ENCODE peak calls at places on chromosomes 16 and 17, in eight cellular contexts. One of them, this sample, is unnamed. For H3K4me1, the result is how much of the 10 kb centered on the place peaks cover.

GRCh38 chr16:75996491-75996890 is 270.2 kb upstream of the CPHXL start:
- DNase-seq in pancreas: no peak
- DNase-seq in heart left ventricle: no peak
- DNase-seq in lower lobe of right lung: no peak
- DNase-seq in CD8-positive, alpha-beta memory T cell: no peak
- DNase-seq in tibial artery: no peak
- DNase-seq in body of pancreas: no peak
- DNase-seq in left lung: no peak
- DNase-seq in this sample: no peak

GRCh38 chr16:50153648-50154368 is 702 bp downstream of the TENT4B start:
- DNase-seq in left lung: peak
- DNase-seq in heart left ventricle: peak
- DNase-seq in CD8-positive, alpha-beta memory T cell: no peak
- DNase-seq in lower lobe of right lung: peak
- DNase-seq in tibial artery: peak
- DNase-seq in body of pancreas: peak
- DNase-seq in pancreas: peak
- DNase-seq in this sample: no peak

GRCh38 chr16:75621170-75621477 is 2.0 kb downstream of the ADAT1 start:
- DNase-seq in heart left ventricle: no peak
- DNase-seq in lower lobe of right lung: no peak
- DNase-seq in body of pancreas: no peak
- DNase-seq in pancreas: no peak
- DNase-seq in CD8-positive, alpha-beta memory T cell: no peak
- DNase-seq in left lung: no peak
- DNase-seq in tibial artery: no peak
- DNase-seq in this sample: no peak

GRCh38 chr16:9521749-9522370 is 430.4 kb downstream of the HAPSTR1 start:
- DNase-seq in heart left ventricle: no peak
- DNase-seq in lower lobe of right lung: no peak
- DNase-seq in pancreas: no peak
- DNase-seq in body of pancreas: no peak
- DNase-seq in CD8-positive, alpha-beta memory T cell: no peak
- DNase-seq in left lung: no peak
- DNase-seq in tibial artery: no peak
- DNase-seq in this sample: no peak

GRCh38 chr16:66315210-66315825 is 51.2 kb upstream of the CDH5 start:
- DNase-seq in heart left ventricle: no peak
- DNase-seq in tibial artery: peak
- DNase-seq in pancreas: peak
- DNase-seq in lower lobe of right lung: peak
- DNase-seq in body of pancreas: peak
- DNase-seq in left lung: no peak
- DNase-seq in CD8-positive, alpha-beta memory T cell: peak
- DNase-seq in this sample: peak

GRCh38 chr17:18110636-18111145 is 2.1 kb downstream of the MYO15A start:
- DNase-seq in pancreas: no peak
- DNase-seq in left lung: no peak
- DNase-seq in heart left ventricle: no peak
- DNase-seq in CD8-positive, alpha-beta memory T cell: no peak
- DNase-seq in body of pancreas: no peak
- DNase-seq in tibial artery: no peak
- DNase-seq in lower lobe of right lung: no peak
- DNase-seq in this sample: no peak

GRCh38 chr16:7268182-7268581 is 64.5 kb upstream of the RBFOX1 start:
- DNase-seq in pancreas: no peak
- DNase-seq in heart left ventricle: no peak
- DNase-seq in lower lobe of right lung: no peak
- DNase-seq in left lung: no peak
- DNase-seq in CD8-positive, alpha-beta memory T cell: no peak
- DNase-seq in body of pancreas: peak
- DNase-seq in tibial artery: no peak
- DNase-seq in this sample: no peak

GRCh38 chr17:75845933-75846700 is 1.9 kb upstream of the UNC13D start:
- DNase-seq in CD8-positive, alpha-beta memory T cell: no peak
- DNase-seq in left lung: peak
- DNase-seq in heart left ventricle: no peak
- DNase-seq in body of pancreas: peak
- DNase-seq in lower lobe of right lung: no peak
- DNase-seq in pancreas: no peak
- DNase-seq in tibial artery: no peak
- DNase-seq in this sample: no peak

GRCh38 chr16:67517178-67517492 is 11.5 kb upstream of the RIPOR1 start:
- DNase-seq in left lung: no peak
- DNase-seq in lower lobe of right lung: no peak
- DNase-seq in CD8-positive, alpha-beta memory T cell: no peak
- DNase-seq in pancreas: no peak
- DNase-seq in heart left ventricle: no peak
- DNase-seq in body of pancreas: no peak
- DNase-seq in tibial artery: no peak
- DNase-seq in this sample: no peak

GRCh38 chr16:67517661-67518423 is 10.8 kb upstream of the RIPOR1 start:
- DNase-seq in heart left ventricle: no peak
- DNase-seq in lower lobe of right lung: no peak
- DNase-seq in left lung: no peak
- DNase-seq in tibial artery: no peak
- DNase-seq in pancreas: no peak
- DNase-seq in body of pancreas: no peak
- DNase-seq in CD8-positive, alpha-beta memory T cell: no peak
- DNase-seq in this sample: no peak

GRCh38 chr16:67518676-67519075 is 10.0 kb upstream of the RIPOR1 start:
- DNase-seq in CD8-positive, alpha-beta memory T cell: no peak
- DNase-seq in left lung: no peak
- DNase-seq in lower lobe of right lung: no peak
- DNase-seq in heart left ventricle: no peak
- DNase-seq in tibial artery: no peak
- DNase-seq in pancreas: no peak
- DNase-seq in body of pancreas: no peak
- DNase-seq in this sample: no peak

GRCh38 chr16:67525176-67525860 is 3.3 kb upstream of the RIPOR1 start:
- DNase-seq in tibial artery: no peak
- DNase-seq in left lung: no peak
- DNase-seq in pancreas: no peak
- DNase-seq in body of pancreas: no peak
- DNase-seq in lower lobe of right lung: no peak
- DNase-seq in CD8-positive, alpha-beta memory T cell: no peak
- DNase-seq in heart left ventricle: no peak
- DNase-seq in this sample: no peak

GRCh38 chr16:67521095-67521804 is 7.4 kb upstream of the RIPOR1 start:
- DNase-seq in heart left ventricle: peak
- DNase-seq in CD8-positive, alpha-beta memory T cell: peak
- DNase-seq in tibial artery: peak
- DNase-seq in left lung: peak
- DNase-seq in pancreas: peak
- DNase-seq in body of pancreas: peak
- DNase-seq in lower lobe of right lung: peak
- DNase-seq in this sample: peak
- H3K4me1 ChIP-seq in heart left ventricle: under half
- H3K4me1 ChIP-seq in CD8-positive, alpha-beta memory T cell: under half
- H3K4me1 ChIP-seq in tibial artery: under half
- H3K4me1 ChIP-seq in left lung: under half
- H3K4me1 ChIP-seq in pancreas: under half
- H3K4me1 ChIP-seq in body of pancreas: under half
- H3K4me1 ChIP-seq in lower lobe of right lung: under half
- H3K4me1 ChIP-seq in this sample: under half

GRCh38 chr16:76535-77272 is 1.3 kb upstream of the MPG start:
- DNase-seq in body of pancreas: peak
- DNase-seq in pancreas: peak
- DNase-seq in heart left ventricle: peak
- DNase-seq in tibial artery: peak
- DNase-seq in left lung: peak
- DNase-seq in lower lobe of right lung: peak
- DNase-seq in CD8-positive, alpha-beta memory T cell: no peak
- DNase-seq in this sample: peak

GRCh38 chr16:74437-75318 is 2.2 kb upstream of the RHBDF1 start:
- DNase-seq in body of pancreas: no peak
- DNase-seq in heart left ventricle: no peak
- DNase-seq in lower lobe of right lung: no peak
- DNase-seq in tibial artery: no peak
- DNase-seq in left lung: no peak
- DNase-seq in pancreas: no peak
- DNase-seq in CD8-positive, alpha-beta memory T cell: no peak
- DNase-seq in this sample: no peak

GRCh38 chr16:74025-74424 is 1.6 kb upstream of the RHBDF1 start:
- DNase-seq in left lung: no peak
- DNase-seq in tibial artery: no peak
- DNase-seq in CD8-positive, alpha-beta memory T cell: no peak
- DNase-seq in lower lobe of right lung: no peak
- DNase-seq in body of pancreas: no peak
- DNase-seq in pancreas: no peak
- DNase-seq in heart left ventricle: peak
- DNase-seq in this sample: no peak

GRCh38 chr16:77273-77806 is 685 bp upstream of the MPG start:
- DNase-seq in body of pancreas: peak
- DNase-seq in left lung: peak
- DNase-seq in tibial artery: no peak
- DNase-seq in CD8-positive, alpha-beta memory T cell: peak
- DNase-seq in pancreas: peak
- DNase-seq in heart left ventricle: peak
- DNase-seq in lower lobe of right lung: peak
- DNase-seq in this sample: no peak

GRCh38 chr16:75580-76501 is 2.2 kb upstream of the MPG start:
- DNase-seq in left lung: peak
- DNase-seq in tibial artery: peak
- DNase-seq in lower lobe of right lung: peak
- DNase-seq in pancreas: peak
- DNase-seq in CD8-positive, alpha-beta memory T cell: no peak
- DNase-seq in body of pancreas: peak
- DNase-seq in heart left ventricle: peak
- DNase-seq in this sample: no peak
- H3K4me1 ChIP-seq in left lung: under half
- H3K4me1 ChIP-seq in tibial artery: half or more
- H3K4me1 ChIP-seq in lower lobe of right lung: half or more
- H3K4me1 ChIP-seq in pancreas: under half
- H3K4me1 ChIP-seq in CD8-positive, alpha-beta memory T cell: under half
- H3K4me1 ChIP-seq in body of pancreas: under half
- H3K4me1 ChIP-seq in heart left ventricle: half or more
- H3K4me1 ChIP-seq in this sample: half or more

GRCh38 chr17:49213399-49213798 is 2.9 kb downstream of the ABI3 start:
- DNase-seq in lower lobe of right lung: no peak
- DNase-seq in left lung: no peak
- DNase-seq in tibial artery: no peak
- DNase-seq in pancreas: no peak
- DNase-seq in heart left ventricle: no peak
- DNase-seq in CD8-positive, alpha-beta memory T cell: no peak
- DNase-seq in body of pancreas: no peak
- DNase-seq in this sample: no peak

GRCh38 chr17:49209061-49209571 is 1.3 kb downstream of the GNGT2 start:
- DNase-seq in lower lobe of right lung: no peak
- DNase-seq in tibial artery: no peak
- DNase-seq in left lung: no peak
- DNase-seq in body of pancreas: no peak
- DNase-seq in pancreas: no peak
- DNase-seq in CD8-positive, alpha-beta memory T cell: no peak
- DNase-seq in heart left ventricle: peak
- DNase-seq in this sample: no peak

GRCh38 chr17:49214665-49215360 is 4.3 kb downstream of the ABI3 start:
- DNase-seq in body of pancreas: peak
- DNase-seq in CD8-positive, alpha-beta memory T cell: no peak
- DNase-seq in lower lobe of right lung: peak
- DNase-seq in left lung: no peak
- DNase-seq in tibial artery: no peak
- DNase-seq in pancreas: peak
- DNase-seq in heart left ventricle: no peak
- DNase-seq in this sample: no peak

GRCh38 chr17:49213803-49214202 is 3.3 kb downstream of the ABI3 start:
- DNase-seq in pancreas: no peak
- DNase-seq in left lung: no peak
- DNase-seq in body of pancreas: no peak
- DNase-seq in heart left ventricle: no peak
- DNase-seq in tibial artery: no peak
- DNase-seq in lower lobe of right lung: no peak
- DNase-seq in CD8-positive, alpha-beta memory T cell: no peak
- DNase-seq in this sample: no peak

DNA sequence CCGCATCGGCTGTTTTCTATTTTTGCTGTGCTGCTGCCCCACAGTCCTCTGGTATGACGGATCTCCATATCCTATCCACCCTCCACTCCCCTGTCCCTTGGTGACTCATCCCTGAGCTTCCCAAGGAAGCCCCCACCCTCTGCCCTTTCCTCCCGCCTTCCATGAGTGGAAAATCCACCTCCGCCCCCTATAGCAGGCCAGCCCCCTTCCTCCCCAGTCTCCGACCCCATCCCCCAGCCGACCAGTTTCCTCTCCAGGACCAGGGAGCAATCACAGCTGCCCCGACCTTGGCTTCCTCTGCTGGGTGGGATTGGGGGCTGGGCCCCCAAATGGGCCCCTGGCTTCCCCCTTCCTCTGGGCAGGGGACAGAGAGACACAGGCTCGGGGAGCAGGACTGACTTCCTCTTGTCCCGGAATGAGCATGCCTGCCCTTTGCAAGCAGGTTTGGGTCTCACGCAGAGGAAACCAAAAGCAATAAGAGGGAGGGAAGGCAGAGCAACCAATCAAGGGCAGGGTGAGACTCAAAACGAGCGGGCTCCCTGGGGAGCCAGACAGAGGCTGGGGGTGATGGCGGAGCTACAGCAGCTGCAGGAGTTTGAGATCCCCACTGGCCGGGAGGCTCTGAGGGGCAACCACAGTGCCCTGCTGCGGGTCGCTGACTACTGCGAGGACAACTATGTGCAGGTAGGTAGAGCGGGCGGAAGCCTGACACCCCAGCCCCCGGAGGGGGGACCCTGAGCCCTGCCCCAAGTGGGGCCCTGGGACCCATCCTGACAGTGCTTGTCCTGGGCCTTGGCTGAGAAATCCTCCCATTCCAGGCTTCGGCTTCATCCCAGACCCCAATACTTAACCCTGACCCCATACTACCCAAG is at the start of the genes ABI3 and GNGT2:
- DNase-seq in tibial artery: no peak
- DNase-seq in body of pancreas: peak
- DNase-seq in left lung: peak
- DNase-seq in pancreas: no peak
- DNase-seq in heart left ventricle: peak
- DNase-seq in CD8-positive, alpha-beta memory T cell: peak
- DNase-seq in lower lobe of right lung: peak
- DNase-seq in this sample: no peak
- H3K4me1 ChIP-seq in tibial artery: under half
- H3K4me1 ChIP-seq in body of pancreas: under half
- H3K4me1 ChIP-seq in left lung: under half
- H3K4me1 ChIP-seq in pancreas: under half
- H3K4me1 ChIP-seq in heart left ventricle: under half
- H3K4me1 ChIP-seq in CD8-positive, alpha-beta memory T cell: half or more
- H3K4me1 ChIP-seq in lower lobe of right lung: under half
- H3K4me1 ChIP-seq in this sample: under half

GRCh38 chr17:10117085-10117484 is 81.3 kb downstream of the GAS7 start:
- DNase-seq in body of pancreas: no peak
- DNase-seq in lower lobe of right lung: no peak
- DNase-seq in CD8-positive, alpha-beta memory T cell: no peak
- DNase-seq in tibial artery: no peak
- DNase-seq in left lung: no peak
- DNase-seq in pancreas: no peak
- DNase-seq in heart left ventricle: no peak
- DNase-seq in this sample: no peak
- H3K4me1 ChIP-seq in body of pancreas: under half
- H3K4me1 ChIP-seq in lower lobe of right lung: half or more
- H3K4me1 ChIP-seq in CD8-positive, alpha-beta memory T cell: half or more
- H3K4me1 ChIP-seq in tibial artery: under half
- H3K4me1 ChIP-seq in left lung: under half
- H3K4me1 ChIP-seq in pancreas: under half
- H3K4me1 ChIP-seq in heart left ventricle: under half
- H3K4me1 ChIP-seq in this sample: under half

This sample was measured in thoracic aorta.